ENCODE peak calls at places on chromosomes 3 and 15, in four cellular contexts. One of them, this sample, is unnamed.

GRCh38 chr3:185337231-185337816 is 25.6 kb upstream of the MAP3K13 start:
- DNase-seq in Panc1: no peak
- DNase-seq in left ventricle myocardium inferior: no peak
- DNase-seq in heart right ventricle: no peak
- DNase-seq in this sample: no peak

GRCh38 chr3:99499235-99499798 is 139.1 kb upstream of the COL8A1 start:
- DNase-seq in Panc1: peak; percentile 28
- DNase-seq in left ventricle myocardium inferior: no peak
- DNase-seq in heart right ventricle: peak; percentile 44
- DNase-seq in this sample: no peak

GRCh38 chr3:139994891-139995290 is 59.9 kb downstream of the CLSTN2 start:
- DNase-seq in Panc1: no peak
- DNase-seq in left ventricle myocardium inferior: no peak
- DNase-seq in heart right ventricle: no peak
- DNase-seq in this sample: no peak

GRCh38 chr3:107235193-107235922 is 141.9 kb upstream of the CCDC54 start:
- DNase-seq in Panc1: no peak
- DNase-seq in left ventricle myocardium inferior: no peak
- DNase-seq in heart right ventricle: no peak
- DNase-seq in this sample: no peak

GRCh38 chr3:14832975-14833722 is 14.4 kb downstream of the FGD5 start:
- DNase-seq in Panc1: no peak
- DNase-seq in left ventricle myocardium inferior: no peak
- DNase-seq in heart right ventricle: no peak
- DNase-seq in this sample: no peak

GRCh38 chr15:22844421-22845288 is 6.2 kb downstream of the NIPA2 start:
- DNase-seq in Panc1: no peak
- DNase-seq in left ventricle myocardium inferior: no peak
- DNase-seq in heart right ventricle: no peak
- DNase-seq in this sample: no peak

GRCh38 chr15:73818308-73818985 is 54.9 kb upstream of the TBC1D21 start:
- DNase-seq in Panc1: no peak
- DNase-seq in left ventricle myocardium inferior: no peak
- DNase-seq in heart right ventricle: no peak
- DNase-seq in this sample: no peak

GRCh38 chr3:25817638-25818037 is 27.7 kb downstream of the OXSM start:
- DNase-seq in Panc1: no peak
- DNase-seq in left ventricle myocardium inferior: no peak
- DNase-seq in heart right ventricle: no peak
- DNase-seq in this sample: no peak

GRCh38 chr3:61233828-61234227 is 17.4 kb downstream of the FHIT start:
- DNase-seq in Panc1: no peak
- DNase-seq in left ventricle myocardium inferior: no peak
- DNase-seq in heart right ventricle: no peak
- DNase-seq in this sample: no peak

GRCh38 chr3:125280966-125281365 is 68.4 kb upstream of the SLC12A8 start:
- DNase-seq in Panc1: no peak
- DNase-seq in left ventricle myocardium inferior: no peak
- DNase-seq in heart right ventricle: peak; percentile 43
- DNase-seq in this sample: no peak

GRCh38 chr3:192819001-192819569 is 91.7 kb upstream of the FGF12 start:
- DNase-seq in Panc1: no peak
- DNase-seq in left ventricle myocardium inferior: no peak
- DNase-seq in heart right ventricle: no peak
- DNase-seq in this sample: no peak

GRCh38 chr3:100500320-100500880 is 8.0 kb downstream of the TMEM45A start:
- DNase-seq in Panc1: no peak
- DNase-seq in left ventricle myocardium inferior: no peak
- DNase-seq in heart right ventricle: no peak
- DNase-seq in this sample: no peak

GRCh38 chr15:60275624-60276023 is 122.2 kb downstream of the ANXA2 start:
- DNase-seq in Panc1: no peak
- DNase-seq in left ventricle myocardium inferior: no peak
- DNase-seq in heart right ventricle: no peak
- DNase-seq in this sample: no peak

GRCh38 chr3:42612928-42613327 is 12.4 kb downstream of the NKTR start:
- DNase-seq in Panc1: no peak
- DNase-seq in left ventricle myocardium inferior: no peak
- DNase-seq in heart right ventricle: no peak
- DNase-seq in this sample: no peak

GRCh38 chr15:62469478-62469873 is 304.4 kb upstream of the C2CD4B start:
- DNase-seq in Panc1: no peak
- DNase-seq in left ventricle myocardium inferior: no peak
- DNase-seq in heart right ventricle: no peak
- DNase-seq in this sample: no peak

GRCh38 chr3:194270627-194271458 is 80.3 kb downstream of the CPN2 start:
- DNase-seq in Panc1: no peak
- DNase-seq in left ventricle myocardium inferior: peak; percentile 89
- DNase-seq in heart right ventricle: peak; percentile 91
- DNase-seq in this sample: peak; percentile 78

GRCh38 chr3:66998899-66999235 is 760 bp downstream of the KBTBD8 start:
- DNase-seq in Panc1: no peak
- DNase-seq in left ventricle myocardium inferior: no peak
- DNase-seq in heart right ventricle: no peak
- DNase-seq in this sample: no peak

GRCh38 chr3:66998075-66998898 is at the start of gene KBTBD8:
- DNase-seq in Panc1: peak; percentile 95
- DNase-seq in left ventricle myocardium inferior: peak; percentile 98
- DNase-seq in heart right ventricle: peak; percentile 98
- DNase-seq in this sample: peak; percentile 95

GRCh38 chr3:67000006-67000405 is 1.9 kb downstream of the KBTBD8 start:
- DNase-seq in Panc1: no peak
- DNase-seq in left ventricle myocardium inferior: no peak
- DNase-seq in heart right ventricle: no peak
- DNase-seq in this sample: no peak

GRCh38 chr3:66994588-66994987 is 3.5 kb upstream of the KBTBD8 start:
- DNase-seq in Panc1: no peak
- DNase-seq in left ventricle myocardium inferior: no peak
- DNase-seq in heart right ventricle: no peak
- DNase-seq in this sample: no peak

DNA sequence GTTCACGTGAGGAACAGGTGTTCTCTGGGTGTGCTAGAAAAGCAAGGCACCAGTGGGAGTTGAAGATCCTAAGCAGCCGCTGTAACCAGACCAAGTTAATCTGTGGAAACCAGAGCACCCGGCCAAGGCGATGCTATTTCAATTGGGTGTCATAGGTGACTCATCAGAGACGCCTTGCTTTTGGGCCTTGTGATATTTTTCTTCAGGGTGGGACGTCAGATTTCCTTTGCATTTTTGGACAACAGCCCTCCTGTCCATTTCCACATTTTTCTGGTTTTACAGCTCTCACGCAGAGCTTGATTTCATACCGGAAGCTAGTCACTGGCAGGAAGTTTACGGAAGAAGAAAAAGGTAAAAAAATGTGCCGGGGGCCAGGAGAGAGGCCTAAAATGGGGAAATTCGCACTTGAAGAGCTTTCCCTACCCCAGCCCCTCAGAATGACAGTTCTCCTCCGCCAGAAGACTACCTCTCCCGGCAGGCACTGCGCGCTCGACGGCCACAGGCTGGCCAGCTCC is 490 bp upstream of the KBTBD8 start:
- DNase-seq in Panc1: no peak
- DNase-seq in left ventricle myocardium inferior: no peak
- DNase-seq in heart right ventricle: peak; percentile 17
- DNase-seq in this sample: no peak
- H3K4me3 ChIP-seq in Panc1: peak overlapping the region; percentile 78
- H3K4me3 ChIP-seq in left ventricle myocardium inferior: peak overlapping the region; percentile 96
- H3K4me3 ChIP-seq in heart right ventricle: peak overlapping the region; percentile 71
- H3K4me3 ChIP-seq in this sample: peak overlapping the region; percentile 74

DNA sequence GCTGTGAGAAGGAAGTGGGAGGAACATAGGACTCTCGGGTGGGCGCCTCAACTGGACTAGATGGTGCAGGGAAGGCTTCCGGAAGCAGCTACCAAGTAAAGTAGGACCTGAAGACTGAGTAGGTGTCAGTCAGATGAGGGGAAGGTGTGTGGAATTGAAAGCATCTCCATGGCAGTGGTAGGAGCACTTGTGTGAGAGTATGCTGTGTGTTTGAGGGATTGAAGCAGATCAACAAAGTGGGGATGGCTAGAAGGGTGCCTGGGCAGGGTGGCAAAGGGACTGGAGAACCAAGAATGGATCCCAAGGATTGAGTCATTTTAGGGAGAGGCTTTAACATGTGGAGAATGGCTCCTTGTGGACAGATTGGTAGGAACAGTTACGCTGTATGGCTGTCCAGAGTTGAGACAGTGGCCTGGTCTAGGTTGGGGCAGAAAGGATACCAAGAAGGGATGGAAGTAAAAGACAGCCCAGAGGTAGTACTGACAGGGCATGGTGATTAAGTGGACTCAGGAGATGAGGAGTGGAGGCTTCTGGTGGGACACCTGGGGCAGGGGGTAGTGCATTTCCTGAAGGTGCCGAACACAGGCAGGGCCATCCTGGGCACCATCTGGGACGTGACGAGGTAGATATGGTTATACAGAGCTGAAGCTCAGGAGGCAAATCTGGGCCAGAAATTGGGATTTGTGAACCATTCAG is 1.5 kb downstream of the UQCC5 start:
- DNase-seq in Panc1: no peak
- DNase-seq in left ventricle myocardium inferior: no peak
- DNase-seq in heart right ventricle: no peak
- DNase-seq in this sample: no peak
- H3K27ac ChIP-seq in Panc1: peak overlapping the region; percentile 92
- H3K27ac ChIP-seq in left ventricle myocardium inferior: peak overlapping the region; percentile 97
- H3K27ac ChIP-seq in heart right ventricle: peak overlapping the region; percentile 92
- H3K27ac ChIP-seq in this sample: no peak overlapping the region

DNA sequence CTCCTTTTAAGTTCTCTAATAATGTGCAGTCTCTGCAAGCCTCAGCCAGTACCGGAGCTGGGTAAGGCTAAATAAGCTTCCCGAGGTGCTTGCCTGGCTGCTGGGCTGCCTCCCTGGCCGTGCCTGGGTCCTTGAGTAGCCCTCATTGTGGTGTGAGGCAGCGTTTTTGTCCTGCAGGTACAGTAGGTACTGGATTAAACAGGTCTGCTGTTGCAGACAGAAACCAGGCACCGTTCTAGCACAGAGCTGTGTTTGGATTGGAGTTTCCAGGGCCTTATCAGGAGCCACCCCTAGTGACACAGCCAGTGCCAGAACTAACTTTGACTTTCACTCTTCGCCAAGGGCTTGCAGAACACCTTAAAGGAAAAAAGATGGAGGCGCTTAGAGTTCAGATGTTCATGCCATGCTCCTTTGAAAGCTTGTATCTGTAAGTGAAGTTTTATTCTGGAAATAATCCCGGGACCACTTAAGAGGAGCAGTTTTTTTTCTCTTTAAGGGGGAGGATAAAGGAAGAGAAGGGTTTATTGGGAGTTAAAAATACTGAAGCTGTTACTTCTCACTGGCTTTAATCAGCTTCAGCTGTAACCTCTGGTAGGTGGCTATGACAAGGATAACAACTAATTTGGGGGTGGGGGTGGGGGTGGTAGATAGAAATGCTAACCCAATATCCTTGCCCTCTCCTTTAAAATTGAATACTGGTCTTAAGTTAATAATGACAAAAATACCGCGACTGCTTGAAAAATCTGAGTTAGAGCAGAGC is 126.8 kb downstream of the MITF start:
- DNase-seq in Panc1: no peak
- DNase-seq in left ventricle myocardium inferior: peak; percentile 57
- DNase-seq in heart right ventricle: peak; percentile 75
- DNase-seq in this sample: no peak
- H3K4me3 ChIP-seq in Panc1: peak overlapping the region; percentile 40
- H3K4me3 ChIP-seq in left ventricle myocardium inferior: peak overlapping the region; percentile 59
- H3K4me3 ChIP-seq in heart right ventricle: peak overlapping the region; percentile 49
- H3K4me3 ChIP-seq in this sample: no peak overlapping the region

DNA sequence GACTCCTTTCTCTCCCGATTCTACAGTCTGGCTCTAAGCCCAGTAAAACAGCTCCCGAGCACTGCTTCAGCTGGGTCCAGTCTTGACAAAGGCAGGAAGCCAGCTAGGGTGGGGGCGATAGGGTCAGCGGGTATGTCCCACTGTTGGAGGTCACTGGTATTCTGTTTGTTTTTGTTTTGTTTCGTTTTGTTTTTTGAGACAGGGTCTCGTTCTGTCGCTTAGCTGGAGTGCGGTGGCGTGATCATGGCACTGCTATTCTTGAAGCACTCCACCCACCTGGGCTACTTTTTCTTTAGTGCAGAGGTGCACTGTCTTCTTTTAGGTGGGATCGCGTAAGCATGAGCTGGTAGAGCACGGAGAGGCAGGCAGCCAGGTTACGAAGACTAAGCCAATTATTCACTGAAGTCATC is 16.3 kb downstream of the GCSAM start:
- DNase-seq in Panc1: no peak
- DNase-seq in left ventricle myocardium inferior: peak; percentile 27
- DNase-seq in heart right ventricle: peak; percentile 49
- DNase-seq in this sample: no peak
- H3K27ac ChIP-seq in Panc1: no peak overlapping the region
- H3K27ac ChIP-seq in left ventricle myocardium inferior: peak overlapping the region; percentile 49
- H3K27ac ChIP-seq in heart right ventricle: peak overlapping the region; percentile 2
- H3K27ac ChIP-seq in this sample: peak overlapping the region; percentile 16

GRCh38 chr3:49131576-49131975 is 1.3 kb downstream of the LAMB2 start:
- DNase-seq in Panc1: no peak
- DNase-seq in left ventricle myocardium inferior: no peak
- DNase-seq in heart right ventricle: no peak
- DNase-seq in this sample: no peak

GRCh38 chr3:49132437-49133225 is at the start of gene LAMB2:
- DNase-seq in Panc1: no peak
- DNase-seq in left ventricle myocardium inferior: peak; percentile 84
- DNase-seq in heart right ventricle: peak; percentile 90
- DNase-seq in this sample: peak; percentile 80

GRCh38 chr3:49131040-49131439 is 1.8 kb downstream of the LAMB2 start:
- DNase-seq in Panc1: no peak
- DNase-seq in left ventricle myocardium inferior: no peak
- DNase-seq in heart right ventricle: no peak
- DNase-seq in this sample: no peak

GRCh38 chr3:49133226-49133951 is 539 bp upstream of the LAMB2 start:
- DNase-seq in Panc1: no peak
- DNase-seq in left ventricle myocardium inferior: peak; percentile 90
- DNase-seq in heart right ventricle: peak; percentile 93
- DNase-seq in this sample: peak; percentile 83

DNA sequence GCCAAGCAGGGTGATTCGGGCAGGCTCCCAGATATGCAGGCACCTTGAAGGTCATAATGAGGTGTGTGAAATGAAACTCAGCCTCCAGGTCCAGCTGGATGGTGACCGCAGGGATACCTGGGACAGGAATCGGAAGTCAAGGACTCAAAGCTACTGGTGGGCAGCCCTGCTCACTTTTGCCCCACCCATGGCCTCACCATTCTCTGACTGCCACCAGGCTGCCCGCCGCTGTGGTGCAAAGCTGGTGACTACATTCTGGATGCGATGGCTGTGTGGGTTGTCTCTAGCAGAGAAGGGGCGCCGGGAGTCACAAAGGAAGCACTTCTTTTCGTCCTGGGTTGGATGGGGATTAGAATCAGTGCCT is 795 bp downstream of the LAMB2 start:
- DNase-seq in Panc1: no peak
- DNase-seq in left ventricle myocardium inferior: no peak
- DNase-seq in heart right ventricle: no peak
- DNase-seq in this sample: no peak
- H3K4me3 ChIP-seq in Panc1: peak overlapping the region; percentile 89
- H3K4me3 ChIP-seq in left ventricle myocardium inferior: peak overlapping the region; percentile 93
- H3K4me3 ChIP-seq in heart right ventricle: peak overlapping the region; percentile 79
- H3K4me3 ChIP-seq in this sample: peak overlapping the region; percentile 63

This sample was measured in tibial nerve.